ENCODE peak calls at places on chromosome 22, in six cellular contexts. O is thoracic aorta, N is upper lobe of right lung, G is lower leg skin, T is choroid plexus epithelial cell, A is tibial nerve. R is an unnamed sample.
A peak's percentile ranks its signal among the peaks of the same experiment; 100 is the strongest.

GRCh38 chr22:49724030-49724892 is 103.4 kb downstream of the BRD1 start:
- DNase-seq in T (no peak), G (peak; percentile 76), O (no peak), A (no peak), N (peak; percentile 65), R (no peak)

GRCh38 chr22:33274214-33274828 is 216.1 kb upstream of the SYN3 start:
- DNase-seq in T (peak; percentile 6), G (no peak), O (no peak), N (no peak), A (no peak), R (no peak)

GRCh38 chr22:25062378-25063095 is 110.0 kb downstream of the KIAA1671 start:
- DNase-seq in A (no peak), G (no peak), N (no peak), O (no peak), T (no peak), R (no peak)

GRCh38 chr22:21942407-21942895 is 10.2 kb downstream of the PPM1F start:
- DNase-seq in A (peak; percentile 50), O (no peak), T (peak; percentile 87), N (peak; percentile 78), G (peak; percentile 96), R (no peak)

GRCh38 chr22:35959121-35959800 is 69.4 kb downstream of the RBFOX2 start:
- DNase-seq in A (no peak), G (no peak), T (no peak), N (no peak), O (no peak), R (no peak)

GRCh38 chr22:35575116-35575748 is 34.6 kb downstream of the RASD2 start:
- DNase-seq in T (peak; percentile 30), N (no peak), O (no peak), G (no peak), A (no peak), R (no peak)

GRCh38 chr22:48496987-48497650 is 1330.6 kb downstream of the BRD1 start:
- DNase-seq in N (no peak), O (no peak), G (no peak), A (no peak), T (no peak), R (no peak)

GRCh38 chr22:39612811-39613548 is 42.4 kb downstream of the CACNA1I start:
- DNase-seq in O (no peak), N (no peak), G (no peak), A (no peak), T (no peak), R (no peak)

GRCh38 chr22:49486225-49486624 is 341.4 kb downstream of the BRD1 start:
- DNase-seq in A (no peak), N (no peak), T (no peak), O (no peak), G (no peak), R (no peak)

GRCh38 chr22:18152519-18152918 is 2.5 kb downstream of the USP18 start:
- DNase-seq in A (no peak), G (peak; percentile 68), T (no peak), O (no peak), N (peak; percentile 37), R (no peak)

GRCh38 chr22:50733521-50734342 is 4.3 kb upstream of the ACR start:
- DNase-seq in O (no peak), A (peak; percentile 10), G (peak; percentile 78), T (peak; percentile 33), N (peak; percentile 55), R (no peak)

GRCh38 chr22:41240377-41241132 is at the start of gene CHADL:
- DNase-seq in A (peak; percentile 37), N (no peak), G (no peak), T (no peak), O (no peak), R (no peak)

GRCh38 chr22:29689872-29690213 is 30.0 kb upstream of the CABP7 start:
- DNase-seq in O (no peak), N (peak; percentile 78), G (no peak), A (peak; percentile 40), T (peak; percentile 71), R (no peak)

GRCh38 chr22:45336971-45337431 is 27.3 kb downstream of the FAM118A start:
- DNase-seq in T (no peak), A (peak; percentile 46), O (peak; percentile 66), G (peak; percentile 94), N (no peak), R (no peak)

GRCh38 chr22:28341001-28341400 is 338.6 kb downstream of the TTC28 start:
- DNase-seq in A (no peak), T (peak; percentile 6), N (no peak), G (no peak), O (no peak), R (no peak)

GRCh38 chr22:23207786-23208325 is 27.5 kb downstream of the BCR start:
- DNase-seq in T (no peak), A (no peak), G (no peak), O (no peak), N (no peak), R (no peak)

GRCh38 chr22:33829549-33830280 is 90.6 kb downstream of the LARGE1 start:
- DNase-seq in N (no peak), A (no peak), T (no peak), G (no peak), O (no peak), R (no peak)

DNA sequence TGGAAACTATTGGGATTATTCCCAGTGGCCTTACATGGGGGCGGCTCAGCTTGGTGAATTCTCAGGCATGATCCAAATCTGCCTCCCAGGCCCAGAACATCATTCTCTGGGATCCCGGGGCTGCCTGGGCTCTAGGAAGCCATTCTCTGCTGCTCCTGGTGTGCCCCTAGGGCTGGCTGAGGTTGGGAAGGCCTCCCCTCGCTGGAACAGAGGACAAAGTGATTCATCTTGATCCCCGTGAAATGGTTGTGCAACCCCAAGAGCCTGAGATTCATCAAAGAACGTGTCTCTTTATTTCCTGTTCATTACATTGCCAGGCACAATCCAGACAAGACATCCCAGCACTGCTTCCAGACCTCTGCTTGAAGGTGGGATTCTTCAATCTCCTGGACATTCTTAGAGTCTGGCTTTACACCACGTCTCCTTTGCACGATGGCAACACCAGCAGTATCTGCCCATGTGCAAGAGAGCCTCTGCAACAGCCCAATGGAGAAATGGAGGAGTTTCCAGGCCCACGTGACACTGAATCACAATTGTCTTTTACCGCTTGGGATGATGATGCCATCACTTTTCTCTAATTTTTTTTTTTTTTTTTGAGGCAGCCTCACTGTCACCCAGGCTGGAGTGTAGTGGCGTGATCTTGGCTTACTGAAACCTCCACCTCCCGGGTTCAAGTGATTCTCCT is 52.3 kb downstream of the TST start:
- DNase-seq in T (no peak), O (no peak), N (no peak), G (no peak), A (no peak), R (no peak)
- TF ChIP-seq CTCF in T (no peak), O (no peak), N (no peak), G (no peak), A (no peak), R (no peak)

GRCh38 chr22:46773074-46773473 is 10.6 kb downstream of the TBC1D22A start:
- DNase-seq in T (no peak), G (no peak), A (no peak), O (no peak), N (no peak), R (no peak)
- H3K4me3 ChIP-seq in T (no peak overlapping the region), G (no peak overlapping the region), A (no peak overlapping the region), O (no peak overlapping the region), N (no peak overlapping the region), R (no peak overlapping the region)

GRCh38 chr22:30694638-30695350 is at the start of gene OSBP2:
- DNase-seq in N (peak; percentile 76), T (no peak), O (no peak), G (no peak), A (no peak), R (no peak)
- TF ChIP-seq CTCF in N (no peak), T (no peak), O (no peak), G (no peak), A (no peak), R (no peak)

DNA sequence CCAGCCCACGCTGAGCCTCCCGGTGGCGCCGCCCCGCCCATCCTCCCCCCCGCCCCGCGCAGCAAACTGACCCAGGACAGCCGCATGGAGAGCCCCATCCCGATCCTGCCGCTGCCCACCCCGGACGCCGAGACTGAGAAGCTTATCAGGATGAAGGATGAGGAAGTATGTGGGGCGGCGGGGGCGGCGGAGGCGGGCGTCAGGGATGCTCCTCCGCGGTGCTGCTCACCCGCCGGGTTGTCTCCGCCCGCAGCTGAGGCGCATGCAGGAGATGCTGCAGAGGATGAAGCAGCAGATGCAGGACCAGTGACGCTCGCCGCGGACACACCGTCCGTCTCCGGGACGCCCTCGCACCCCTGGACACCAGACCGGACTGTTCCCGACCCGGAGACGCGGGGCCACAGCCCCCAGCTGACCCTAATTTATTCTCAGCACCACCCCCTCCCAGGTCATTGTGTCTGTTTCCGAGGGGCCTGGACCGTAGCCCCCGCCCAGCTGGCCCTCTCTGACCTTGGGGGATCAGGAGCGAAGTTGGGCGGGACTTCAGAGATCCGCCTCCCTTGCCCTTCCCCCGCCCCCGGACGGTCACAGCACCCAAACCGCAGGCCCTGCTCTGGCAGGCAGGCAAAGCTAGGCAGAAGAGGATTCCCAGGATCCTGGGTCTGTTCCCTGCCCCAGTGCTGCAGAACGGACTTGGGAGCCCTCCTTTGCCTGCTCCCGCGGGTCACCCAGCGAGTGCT is 994 bp upstream of the GP1BB start:
- DNase-seq in T (no peak), A (no peak), G (no peak), O (no peak), N (no peak), R (no peak)
- H3K4me3 ChIP-seq in T (no peak overlapping the region), A (no peak overlapping the region), G (no peak overlapping the region), O (no peak overlapping the region), N (no peak overlapping the region), R (no peak overlapping the region)

GRCh38 chr22:37221424-37222336 is 9.4 kb upstream of the SSTR3 start:
- DNase-seq in A (no peak), T (no peak), O (no peak), N (no peak), G (no peak), R (no peak)
- TF ChIP-seq CTCF in A (no peak), T (peak; percentile 19), O (no peak), N (no peak), G (no peak), R (no peak)

DNA sequence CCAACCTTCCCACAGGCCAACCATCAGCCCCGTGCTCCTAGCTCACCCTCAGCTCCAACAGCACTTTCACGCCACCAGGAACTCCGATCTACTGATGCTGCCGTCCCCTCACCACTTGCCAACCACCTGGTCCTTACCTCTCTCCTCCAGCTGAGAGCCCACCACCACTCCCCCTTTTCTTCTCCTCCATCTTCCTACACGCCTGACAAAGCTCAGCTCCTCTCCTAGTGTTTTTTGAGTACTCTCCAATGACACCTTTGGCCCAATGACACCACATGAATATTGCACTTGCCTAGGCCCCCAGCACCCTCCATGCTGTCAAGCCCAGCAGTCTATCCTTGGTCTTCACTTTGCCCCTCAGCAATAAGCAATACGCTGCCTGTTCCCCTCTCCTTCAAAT is 30.7 kb downstream of the HIRA start:
- DNase-seq in A (no peak), G (no peak), T (no peak), O (no peak), N (no peak), R (no peak)
- H3K4me3 ChIP-seq in A (no peak overlapping the region), G (no peak overlapping the region), T (no peak overlapping the region), O (no peak overlapping the region), N (no peak overlapping the region), R (no peak overlapping the region)

GRCh38 chr22:42313804-42314581 is 43.5 kb upstream of the TCF20 start:
- DNase-seq in N (no peak), O (no peak), A (no peak), G (no peak), T (peak; percentile 46), R (peak; percentile 35)
- TF ChIP-seq CTCF in N (peak; percentile 29), O (no peak), A (peak; percentile 17), G (no peak), T (peak; percentile 55), R (peak; percentile 61)